ENCODE peak calls at places on chromosomes 6 and 20, in ten cellular contexts. H is keratinocyte, P is WTC11, M is mesothelial cell of epicardium, V is lung, X is transverse colon, G is MCF 10A, L is left lung, W is NB4, A is mucosa of descending colon. Q is an unnamed sample.
A peak's percentile ranks its signal among the peaks of the same experiment; 100 is the strongest.

GRCh38 chr20:1338096-1338495 is 9.2 kb upstream of the SDCBP2 start:
- DNase-seq in H (no peak), P (no peak), M (no peak), V (no peak), X (no peak), G (no peak), L (no peak), W (no peak), A (no peak), Q (no peak)

GRCh38 chr20:56957737-56958553 is 308.5 kb downstream of the BMP7 start:
- DNase-seq in H (no peak), P (peak; percentile 36), M (no peak), V (no peak), X (no peak), G (no peak), L (no peak), W (peak; percentile 25), A (no peak), Q (no peak)

GRCh38 chr6:139344186-139344963 is 30.1 kb downstream of the CITED2 start:
- DNase-seq in H (no peak), P (no peak), M (no peak), V (no peak), X (no peak), G (peak; percentile 35), L (no peak), W (no peak), A (no peak), Q (no peak)

GRCh38 chr6:45698046-45698445 is 317.6 kb downstream of the CLIC5 start:
- DNase-seq in H (no peak), P (no peak), M (no peak), V (no peak), X (no peak), G (no peak), L (no peak), W (peak; percentile 53), A (no peak), Q (no peak)

GRCh38 chr6:151391021-151391470 is 313 bp downstream of the ZBTB2 start:
- DNase-seq in H (no peak), P (peak; percentile 65), M (peak; percentile 62), V (peak; percentile 83), X (peak; percentile 83), G (peak; percentile 63), L (peak; percentile 80), W (peak; percentile 83), A (peak; percentile 79), Q (peak; percentile 64)

GRCh38 chr6:111297776-111298175 is 185.2 kb downstream of the REV3L start:
- DNase-seq in H (no peak), P (no peak), M (no peak), V (no peak), X (no peak), G (no peak), L (no peak), W (no peak), A (no peak), Q (no peak)

GRCh38 chr6:36245572-36246031 is 24.3 kb upstream of the PNPLA1 start:
- DNase-seq in H (no peak), P (peak; percentile 62), M (no peak), V (no peak), X (peak; percentile 72), G (no peak), L (no peak), W (no peak), A (peak; percentile 79), Q (no peak)

GRCh38 chr20:51886891-51887608 is 84.7 kb upstream of the SALL4 start:
- DNase-seq in H (no peak), P (no peak), M (no peak), V (no peak), X (no peak), G (no peak), L (no peak), W (no peak), A (no peak), Q (no peak)

GRCh38 chr6:14524319-14524718 is 406.7 kb downstream of the CD83 start:
- DNase-seq in H (no peak), P (no peak), M (no peak), V (peak; percentile 33), X (no peak), G (no peak), L (no peak), W (no peak), A (peak; percentile 14), Q (no peak)

GRCh38 chr20:2745936-2746635 is 53.5 kb downstream of the EBF4 start:
- DNase-seq in H (no peak), P (no peak), M (no peak), V (peak; percentile 16), X (no peak), G (no peak), L (no peak), W (no peak), A (no peak), Q (no peak)

GRCh38 chr20:44979090-44979621 is 12.8 kb downstream of the STK4 start:
- DNase-seq in H (no peak), P (no peak), M (no peak), V (peak; percentile 45), X (peak; percentile 46), G (no peak), L (no peak), W (peak; percentile 92), A (peak; percentile 71), Q (peak; percentile 91)

GRCh38 chr6:130129781-130130246 is 92.9 kb downstream of the SAMD3 start:
- DNase-seq in H (no peak), P (no peak), M (no peak), V (no peak), X (no peak), G (no peak), L (no peak), W (no peak), A (no peak), Q (no peak)
- TF ChIP-seq CTCF in H (no peak), P (no peak), M (no peak), V (no peak), X (no peak), G (no peak), L (no peak), W (no peak), A (no peak), Q (no peak)

GRCh38 chr6:26031595-26032386 is 55.4 kb upstream of the HFE start:
- DNase-seq in H (no peak), P (peak; percentile 80), M (peak; percentile 62), V (peak; percentile 88), X (peak; percentile 85), G (peak; percentile 99), L (peak; percentile 86), W (peak; percentile 99), A (peak; percentile 96), Q (peak; percentile 65)
- TF ChIP-seq CTCF in H (peak; percentile 16), P (no peak), M (no peak), V (no peak), X (peak; percentile 22), G (peak; percentile 12), L (no peak), W (no peak), A (no peak), Q (no peak)

GRCh38 chr6:82711992-82712788 is 348.6 kb downstream of the TPBG start:
- DNase-seq in H (no peak), P (no peak), M (no peak), V (no peak), X (no peak), G (peak; percentile 8), L (no peak), W (no peak), A (no peak), Q (no peak)

GRCh38 chr6:82711105-82711829 is 347.6 kb downstream of the TPBG start:
- DNase-seq in H (no peak), P (no peak), M (no peak), V (no peak), X (no peak), G (no peak), L (no peak), W (no peak), A (no peak), Q (no peak)

GRCh38 chr6:82712826-82713225 is 349.2 kb downstream of the TPBG start:
- DNase-seq in H (no peak), P (no peak), M (no peak), V (no peak), X (no peak), G (peak; percentile 13), L (no peak), W (no peak), A (no peak), Q (no peak)
- TF ChIP-seq CTCF in H (peak; percentile 37), P (peak; percentile 45), M (peak; percentile 57), V (no peak), X (peak; percentile 36), G (peak; percentile 35), L (no peak), W (no peak), A (no peak), Q (no peak)

GRCh38 chr6:71619836-71620235 is 266.5 kb upstream of the RIMS1 start:
- DNase-seq in H (no peak), P (no peak), M (no peak), V (no peak), X (no peak), G (no peak), L (no peak), W (no peak), A (no peak), Q (no peak)

GRCh38 chr6:71621918-71622519 is 264.3 kb upstream of the RIMS1 start:
- DNase-seq in H (no peak), P (no peak), M (no peak), V (no peak), X (no peak), G (peak; percentile 21), L (no peak), W (peak; percentile 18), A (no peak), Q (no peak)
- TF ChIP-seq CTCF in H (peak; percentile 53), P (no peak), M (no peak), V (no peak), X (peak; percentile 28), G (peak; percentile 45), L (peak; percentile 18), W (peak; percentile 32), A (no peak), Q (peak; percentile 0)

GRCh38 chr6:43953794-43954310 is 173.4 kb downstream of the MRPL14 start:
- DNase-seq in H (no peak), P (peak; percentile 77), M (no peak), V (no peak), X (no peak), G (no peak), L (no peak), W (peak; percentile 51), A (no peak), Q (no peak)
- TF ChIP-seq CTCF in H (no peak), P (no peak), M (no peak), V (no peak), X (no peak), G (peak; percentile 17), L (no peak), W (peak; percentile 29), A (no peak), Q (no peak)

GRCh38 chr6:328184-328670 is 35.9 kb downstream of the DUSP22 start:
- DNase-seq in H (peak; percentile 26), P (no peak), M (no peak), V (no peak), X (peak; percentile 79), G (peak; percentile 93), L (peak; percentile 60), W (peak; percentile 75), A (peak; percentile 54), Q (no peak)
- TF ChIP-seq CTCF in H (no peak), P (no peak), M (no peak), V (no peak), X (no peak), G (no peak), L (no peak), W (no peak), A (no peak), Q (no peak)

GRCh38 chr6:132715204-132715603 is 1.3 kb upstream of the VNN1 start:
- DNase-seq in H (peak; percentile 15), P (peak; percentile 66), M (no peak), V (no peak), X (peak; percentile 13), G (peak; percentile 84), L (no peak), W (no peak), A (peak; percentile 21), Q (no peak)
- TF ChIP-seq CTCF in H (peak; percentile 59), P (no peak), M (no peak), V (no peak), X (no peak), G (peak; percentile 51), L (no peak), W (no peak), A (no peak), Q (no peak)

Q was measured in HL-60.